ENCODE peak calls at places on chromosomes 3 and 15, in eight cellular contexts. One of them, this sample, is unnamed.

GRCh38 chr3:83065861-83066260 is 1304.4 kb upstream of the GBE1 start:
- DNase-seq in Kasumi-1: no peak
- DNase-seq in stimulated activated CD4-positive, alpha-beta T cell treated with anti-CD3 and anti-CD28 coated beads, Interleukin-4, amount 100 ng/mL, for 4 hours: no peak
- DNase-seq in T-helper 2 cell: no peak
- DNase-seq in stimulated activated naive CD8-positive, alpha-beta T cell treated with anti-CD3 and anti-CD28 coated beads, Interleukin-15, Interleukin-2, amounts not matched to agents 100 U/mL and 50 U/mL, for 24 hours: no peak
- DNase-seq in GM20000: no peak
- DNase-seq in ELR: no peak
- DNase-seq in PC-3: peak
- DNase-seq in this sample: no peak

GRCh38 chr3:123154346-123154985 is 47.3 kb upstream of the SEC22A start:
- DNase-seq in PC-3: no peak
- DNase-seq in T-helper 2 cell: no peak
- DNase-seq in stimulated activated CD4-positive, alpha-beta T cell treated with anti-CD3 and anti-CD28 coated beads, Interleukin-4, amount 100 ng/mL, for 4 hours: no peak
- DNase-seq in Kasumi-1: peak
- DNase-seq in ELR: no peak
- DNase-seq in stimulated activated naive CD8-positive, alpha-beta T cell treated with anti-CD3 and anti-CD28 coated beads, Interleukin-15, Interleukin-2, amounts not matched to agents 100 U/mL and 50 U/mL, for 24 hours: no peak
- DNase-seq in GM20000: no peak
- DNase-seq in this sample: no peak

GRCh38 chr15:78044407-78045155 is 32.9 kb downstream of the TBC1D2B start:
- DNase-seq in PC-3: no peak
- DNase-seq in T-helper 2 cell: no peak
- DNase-seq in Kasumi-1: no peak
- DNase-seq in GM20000: no peak
- DNase-seq in stimulated activated CD4-positive, alpha-beta T cell treated with anti-CD3 and anti-CD28 coated beads, Interleukin-4, amount 100 ng/mL, for 4 hours: no peak
- DNase-seq in ELR: no peak
- DNase-seq in stimulated activated naive CD8-positive, alpha-beta T cell treated with anti-CD3 and anti-CD28 coated beads, Interleukin-15, Interleukin-2, amounts not matched to agents 100 U/mL and 50 U/mL, for 24 hours: no peak
- DNase-seq in this sample: no peak

GRCh38 chr15:80241508-80241907 is 10.5 kb downstream of the CTXND1 start:
- DNase-seq in Kasumi-1: no peak
- DNase-seq in GM20000: no peak
- DNase-seq in T-helper 2 cell: no peak
- DNase-seq in ELR: no peak
- DNase-seq in stimulated activated CD4-positive, alpha-beta T cell treated with anti-CD3 and anti-CD28 coated beads, Interleukin-4, amount 100 ng/mL, for 4 hours: no peak
- DNase-seq in stimulated activated naive CD8-positive, alpha-beta T cell treated with anti-CD3 and anti-CD28 coated beads, Interleukin-15, Interleukin-2, amounts not matched to agents 100 U/mL and 50 U/mL, for 24 hours: no peak
- DNase-seq in PC-3: no peak
- DNase-seq in this sample: no peak

GRCh38 chr15:66701422-66702034 is 508 bp upstream of the SMAD6 start:
- DNase-seq in stimulated activated naive CD8-positive, alpha-beta T cell treated with anti-CD3 and anti-CD28 coated beads, Interleukin-15, Interleukin-2, amounts not matched to agents 100 U/mL and 50 U/mL, for 24 hours: peak
- DNase-seq in stimulated activated CD4-positive, alpha-beta T cell treated with anti-CD3 and anti-CD28 coated beads, Interleukin-4, amount 100 ng/mL, for 4 hours: no peak
- DNase-seq in ELR: no peak
- DNase-seq in Kasumi-1: peak
- DNase-seq in T-helper 2 cell: no peak
- DNase-seq in PC-3: no peak
- DNase-seq in GM20000: peak
- DNase-seq in this sample: no peak

GRCh38 chr3:32421991-32422859 is 30.6 kb downstream of the CMTM7 start:
- DNase-seq in Kasumi-1: peak
- DNase-seq in ELR: peak
- DNase-seq in stimulated activated CD4-positive, alpha-beta T cell treated with anti-CD3 and anti-CD28 coated beads, Interleukin-4, amount 100 ng/mL, for 4 hours: no peak
- DNase-seq in PC-3: peak
- DNase-seq in GM20000: no peak
- DNase-seq in T-helper 2 cell: no peak
- DNase-seq in stimulated activated naive CD8-positive, alpha-beta T cell treated with anti-CD3 and anti-CD28 coated beads, Interleukin-15, Interleukin-2, amounts not matched to agents 100 U/mL and 50 U/mL, for 24 hours: no peak
- DNase-seq in this sample: no peak

GRCh38 chr3:119810018-119810435 is 28.1 kb downstream of the NR1I2 start:
- DNase-seq in T-helper 2 cell: no peak
- DNase-seq in stimulated activated naive CD8-positive, alpha-beta T cell treated with anti-CD3 and anti-CD28 coated beads, Interleukin-15, Interleukin-2, amounts not matched to agents 100 U/mL and 50 U/mL, for 24 hours: peak
- DNase-seq in GM20000: peak
- DNase-seq in Kasumi-1: no peak
- DNase-seq in stimulated activated CD4-positive, alpha-beta T cell treated with anti-CD3 and anti-CD28 coated beads, Interleukin-4, amount 100 ng/mL, for 4 hours: peak
- DNase-seq in PC-3: no peak
- DNase-seq in ELR: peak
- DNase-seq in this sample: peak

GRCh38 chr3:48352546-48352945 is 19.1 kb upstream of the SPINK8 start:
- DNase-seq in PC-3: no peak
- DNase-seq in stimulated activated CD4-positive, alpha-beta T cell treated with anti-CD3 and anti-CD28 coated beads, Interleukin-4, amount 100 ng/mL, for 4 hours: no peak
- DNase-seq in Kasumi-1: no peak
- DNase-seq in stimulated activated naive CD8-positive, alpha-beta T cell treated with anti-CD3 and anti-CD28 coated beads, Interleukin-15, Interleukin-2, amounts not matched to agents 100 U/mL and 50 U/mL, for 24 hours: no peak
- DNase-seq in ELR: no peak
- DNase-seq in GM20000: no peak
- DNase-seq in T-helper 2 cell: no peak
- DNase-seq in this sample: no peak

GRCh38 chr3:153192327-153192726 is 30.3 kb downstream of the RAP2B start:
- DNase-seq in T-helper 2 cell: no peak
- DNase-seq in Kasumi-1: no peak
- DNase-seq in GM20000: no peak
- DNase-seq in PC-3: peak
- DNase-seq in stimulated activated naive CD8-positive, alpha-beta T cell treated with anti-CD3 and anti-CD28 coated beads, Interleukin-15, Interleukin-2, amounts not matched to agents 100 U/mL and 50 U/mL, for 24 hours: no peak
- DNase-seq in stimulated activated CD4-positive, alpha-beta T cell treated with anti-CD3 and anti-CD28 coated beads, Interleukin-4, amount 100 ng/mL, for 4 hours: no peak
- DNase-seq in ELR: no peak
- DNase-seq in this sample: no peak

GRCh38 chr3:29693863-29694262 is 413.0 kb downstream of the RBMS3 start:
- DNase-seq in T-helper 2 cell: no peak
- DNase-seq in Kasumi-1: no peak
- DNase-seq in stimulated activated naive CD8-positive, alpha-beta T cell treated with anti-CD3 and anti-CD28 coated beads, Interleukin-15, Interleukin-2, amounts not matched to agents 100 U/mL and 50 U/mL, for 24 hours: no peak
- DNase-seq in GM20000: no peak
- DNase-seq in ELR: peak
- DNase-seq in PC-3: peak
- DNase-seq in stimulated activated CD4-positive, alpha-beta T cell treated with anti-CD3 and anti-CD28 coated beads, Interleukin-4, amount 100 ng/mL, for 4 hours: no peak
- DNase-seq in this sample: no peak

GRCh38 chr3:190012314-190012782 is 108.3 kb downstream of the P3H2 start:
- DNase-seq in GM20000: no peak
- DNase-seq in stimulated activated naive CD8-positive, alpha-beta T cell treated with anti-CD3 and anti-CD28 coated beads, Interleukin-15, Interleukin-2, amounts not matched to agents 100 U/mL and 50 U/mL, for 24 hours: no peak
- DNase-seq in T-helper 2 cell: no peak
- DNase-seq in Kasumi-1: no peak
- DNase-seq in stimulated activated CD4-positive, alpha-beta T cell treated with anti-CD3 and anti-CD28 coated beads, Interleukin-4, amount 100 ng/mL, for 4 hours: no peak
- DNase-seq in ELR: peak
- DNase-seq in PC-3: peak
- DNase-seq in this sample: no peak

GRCh38 chr15:68230157-68231100 is 901 bp upstream of the CLN6 start:
- DNase-seq in stimulated activated naive CD8-positive, alpha-beta T cell treated with anti-CD3 and anti-CD28 coated beads, Interleukin-15, Interleukin-2, amounts not matched to agents 100 U/mL and 50 U/mL, for 24 hours: no peak
- DNase-seq in stimulated activated CD4-positive, alpha-beta T cell treated with anti-CD3 and anti-CD28 coated beads, Interleukin-4, amount 100 ng/mL, for 4 hours: no peak
- DNase-seq in Kasumi-1: peak
- DNase-seq in T-helper 2 cell: no peak
- DNase-seq in GM20000: no peak
- DNase-seq in ELR: peak
- DNase-seq in PC-3: peak
- DNase-seq in this sample: peak

GRCh38 chr15:75739791-75740190 is 27.1 kb upstream of the CSPG4 start:
- DNase-seq in Kasumi-1: no peak
- DNase-seq in ELR: no peak
- DNase-seq in stimulated activated CD4-positive, alpha-beta T cell treated with anti-CD3 and anti-CD28 coated beads, Interleukin-4, amount 100 ng/mL, for 4 hours: no peak
- DNase-seq in stimulated activated naive CD8-positive, alpha-beta T cell treated with anti-CD3 and anti-CD28 coated beads, Interleukin-15, Interleukin-2, amounts not matched to agents 100 U/mL and 50 U/mL, for 24 hours: no peak
- DNase-seq in PC-3: no peak
- DNase-seq in T-helper 2 cell: no peak
- DNase-seq in GM20000: no peak
- DNase-seq in this sample: no peak

GRCh38 chr3:69791919-69792399 is 52.7 kb downstream of the MITF start:
- DNase-seq in stimulated activated naive CD8-positive, alpha-beta T cell treated with anti-CD3 and anti-CD28 coated beads, Interleukin-15, Interleukin-2, amounts not matched to agents 100 U/mL and 50 U/mL, for 24 hours: no peak
- DNase-seq in GM20000: no peak
- DNase-seq in T-helper 2 cell: no peak
- DNase-seq in PC-3: peak
- DNase-seq in stimulated activated CD4-positive, alpha-beta T cell treated with anti-CD3 and anti-CD28 coated beads, Interleukin-4, amount 100 ng/mL, for 4 hours: no peak
- DNase-seq in Kasumi-1: peak
- DNase-seq in ELR: peak
- DNase-seq in this sample: no peak

GRCh38 chr15:80059786-80060489 is 462 bp downstream of the ZFAND6 start:
- DNase-seq in stimulated activated CD4-positive, alpha-beta T cell treated with anti-CD3 and anti-CD28 coated beads, Interleukin-4, amount 100 ng/mL, for 4 hours: peak
- DNase-seq in PC-3: peak
- DNase-seq in T-helper 2 cell: no peak
- DNase-seq in Kasumi-1: peak
- DNase-seq in ELR: peak
- DNase-seq in stimulated activated naive CD8-positive, alpha-beta T cell treated with anti-CD3 and anti-CD28 coated beads, Interleukin-15, Interleukin-2, amounts not matched to agents 100 U/mL and 50 U/mL, for 24 hours: peak
- DNase-seq in GM20000: peak
- DNase-seq in this sample: no peak

GRCh38 chr15:60026555-60026954 is 22.4 kb downstream of the FOXB1 start:
- DNase-seq in PC-3: no peak
- DNase-seq in ELR: no peak
- DNase-seq in stimulated activated CD4-positive, alpha-beta T cell treated with anti-CD3 and anti-CD28 coated beads, Interleukin-4, amount 100 ng/mL, for 4 hours: no peak
- DNase-seq in T-helper 2 cell: no peak
- DNase-seq in GM20000: no peak
- DNase-seq in Kasumi-1: no peak
- DNase-seq in stimulated activated naive CD8-positive, alpha-beta T cell treated with anti-CD3 and anti-CD28 coated beads, Interleukin-15, Interleukin-2, amounts not matched to agents 100 U/mL and 50 U/mL, for 24 hours: no peak
- DNase-seq in this sample: no peak

GRCh38 chr3:82376883-82377282 is 615.4 kb upstream of the GBE1 start:
- DNase-seq in stimulated activated CD4-positive, alpha-beta T cell treated with anti-CD3 and anti-CD28 coated beads, Interleukin-4, amount 100 ng/mL, for 4 hours: no peak
- DNase-seq in ELR: peak
- DNase-seq in stimulated activated naive CD8-positive, alpha-beta T cell treated with anti-CD3 and anti-CD28 coated beads, Interleukin-15, Interleukin-2, amounts not matched to agents 100 U/mL and 50 U/mL, for 24 hours: no peak
- DNase-seq in GM20000: no peak
- DNase-seq in Kasumi-1: peak
- DNase-seq in PC-3: peak
- DNase-seq in T-helper 2 cell: no peak
- DNase-seq in this sample: no peak

GRCh38 chr3:22537560-22537959 is 665.6 kb upstream of the UBE2E2 start:
- DNase-seq in Kasumi-1: peak
- DNase-seq in GM20000: no peak
- DNase-seq in ELR: no peak
- DNase-seq in T-helper 2 cell: no peak
- DNase-seq in stimulated activated CD4-positive, alpha-beta T cell treated with anti-CD3 and anti-CD28 coated beads, Interleukin-4, amount 100 ng/mL, for 4 hours: no peak
- DNase-seq in stimulated activated naive CD8-positive, alpha-beta T cell treated with anti-CD3 and anti-CD28 coated beads, Interleukin-15, Interleukin-2, amounts not matched to agents 100 U/mL and 50 U/mL, for 24 hours: no peak
- DNase-seq in PC-3: no peak
- DNase-seq in this sample: no peak

GRCh38 chr3:15359677-15360397 is 27.5 kb upstream of the SH3BP5 start:
- DNase-seq in T-helper 2 cell: no peak
- DNase-seq in Kasumi-1: no peak
- DNase-seq in stimulated activated naive CD8-positive, alpha-beta T cell treated with anti-CD3 and anti-CD28 coated beads, Interleukin-15, Interleukin-2, amounts not matched to agents 100 U/mL and 50 U/mL, for 24 hours: no peak
- DNase-seq in GM20000: no peak
- DNase-seq in stimulated activated CD4-positive, alpha-beta T cell treated with anti-CD3 and anti-CD28 coated beads, Interleukin-4, amount 100 ng/mL, for 4 hours: no peak
- DNase-seq in PC-3: no peak
- DNase-seq in ELR: peak
- DNase-seq in this sample: no peak

GRCh38 chr3:171028779-171029232 is 2.3 kb upstream of the SLC2A2 start:
- DNase-seq in Kasumi-1: no peak
- DNase-seq in T-helper 2 cell: no peak
- DNase-seq in stimulated activated naive CD8-positive, alpha-beta T cell treated with anti-CD3 and anti-CD28 coated beads, Interleukin-15, Interleukin-2, amounts not matched to agents 100 U/mL and 50 U/mL, for 24 hours: no peak
- DNase-seq in stimulated activated CD4-positive, alpha-beta T cell treated with anti-CD3 and anti-CD28 coated beads, Interleukin-4, amount 100 ng/mL, for 4 hours: no peak
- DNase-seq in ELR: peak
- DNase-seq in PC-3: peak
- DNase-seq in GM20000: no peak
- DNase-seq in this sample: no peak

GRCh38 chr3:171566803-171567422 is 106.7 kb upstream of the TNIK start:
- DNase-seq in stimulated activated CD4-positive, alpha-beta T cell treated with anti-CD3 and anti-CD28 coated beads, Interleukin-4, amount 100 ng/mL, for 4 hours: no peak
- DNase-seq in ELR: peak
- DNase-seq in Kasumi-1: peak
- DNase-seq in PC-3: peak
- DNase-seq in T-helper 2 cell: no peak
- DNase-seq in stimulated activated naive CD8-positive, alpha-beta T cell treated with anti-CD3 and anti-CD28 coated beads, Interleukin-15, Interleukin-2, amounts not matched to agents 100 U/mL and 50 U/mL, for 24 hours: no peak
- DNase-seq in GM20000: peak
- DNase-seq in this sample: peak

GRCh38 chr15:27589260-27589659 is 509.9 kb downstream of the OCA2 start:
- DNase-seq in stimulated activated naive CD8-positive, alpha-beta T cell treated with anti-CD3 and anti-CD28 coated beads, Interleukin-15, Interleukin-2, amounts not matched to agents 100 U/mL and 50 U/mL, for 24 hours: no peak
- DNase-seq in T-helper 2 cell: no peak
- DNase-seq in ELR: no peak
- DNase-seq in stimulated activated CD4-positive, alpha-beta T cell treated with anti-CD3 and anti-CD28 coated beads, Interleukin-4, amount 100 ng/mL, for 4 hours: no peak
- DNase-seq in PC-3: no peak
- DNase-seq in GM20000: no peak
- DNase-seq in Kasumi-1: no peak
- DNase-seq in this sample: no peak

GRCh38 chr3:54988302-54989022 is 60.6 kb upstream of the LRTM1 start:
- DNase-seq in PC-3: no peak
- DNase-seq in Kasumi-1: no peak
- DNase-seq in GM20000: no peak
- DNase-seq in T-helper 2 cell: no peak
- DNase-seq in ELR: peak
- DNase-seq in stimulated activated CD4-positive, alpha-beta T cell treated with anti-CD3 and anti-CD28 coated beads, Interleukin-4, amount 100 ng/mL, for 4 hours: no peak
- DNase-seq in stimulated activated naive CD8-positive, alpha-beta T cell treated with anti-CD3 and anti-CD28 coated beads, Interleukin-15, Interleukin-2, amounts not matched to agents 100 U/mL and 50 U/mL, for 24 hours: no peak
- DNase-seq in this sample: no peak

GRCh38 chr3:65633018-65633417 is 405.7 kb downstream of the MAGI1 start:
- DNase-seq in PC-3: no peak
- DNase-seq in T-helper 2 cell: no peak
- DNase-seq in ELR: no peak
- DNase-seq in Kasumi-1: no peak
- DNase-seq in stimulated activated naive CD8-positive, alpha-beta T cell treated with anti-CD3 and anti-CD28 coated beads, Interleukin-15, Interleukin-2, amounts not matched to agents 100 U/mL and 50 U/mL, for 24 hours: no peak
- DNase-seq in stimulated activated CD4-positive, alpha-beta T cell treated with anti-CD3 and anti-CD28 coated beads, Interleukin-4, amount 100 ng/mL, for 4 hours: no peak
- DNase-seq in GM20000: no peak
- DNase-seq in this sample: no peak

GRCh38 chr3:134039161-134039862 is 9.6 kb upstream of the SLCO2A1 start:
- DNase-seq in GM20000: no peak
- DNase-seq in stimulated activated CD4-positive, alpha-beta T cell treated with anti-CD3 and anti-CD28 coated beads, Interleukin-4, amount 100 ng/mL, for 4 hours: no peak
- DNase-seq in T-helper 2 cell: no peak
- DNase-seq in Kasumi-1: no peak
- DNase-seq in ELR: no peak
- DNase-seq in stimulated activated naive CD8-positive, alpha-beta T cell treated with anti-CD3 and anti-CD28 coated beads, Interleukin-15, Interleukin-2, amounts not matched to agents 100 U/mL and 50 U/mL, for 24 hours: no peak
- DNase-seq in PC-3: peak
- DNase-seq in this sample: no peak

GRCh38 chr3:172839679-172840078 is 89.2 kb downstream of the ECT2 start:
- DNase-seq in ELR: no peak
- DNase-seq in stimulated activated CD4-positive, alpha-beta T cell treated with anti-CD3 and anti-CD28 coated beads, Interleukin-4, amount 100 ng/mL, for 4 hours: no peak
- DNase-seq in T-helper 2 cell: no peak
- DNase-seq in stimulated activated naive CD8-positive, alpha-beta T cell treated with anti-CD3 and anti-CD28 coated beads, Interleukin-15, Interleukin-2, amounts not matched to agents 100 U/mL and 50 U/mL, for 24 hours: no peak
- DNase-seq in GM20000: no peak
- DNase-seq in Kasumi-1: no peak
- DNase-seq in PC-3: no peak
- DNase-seq in this sample: no peak

GRCh38 chr3:50210510-50211367 is 5.7 kb downstream of the SLC38A3 start:
- DNase-seq in stimulated activated CD4-positive, alpha-beta T cell treated with anti-CD3 and anti-CD28 coated beads, Interleukin-4, amount 100 ng/mL, for 4 hours: no peak
- DNase-seq in GM20000: no peak
- DNase-seq in T-helper 2 cell: no peak
- DNase-seq in ELR: no peak
- DNase-seq in stimulated activated naive CD8-positive, alpha-beta T cell treated with anti-CD3 and anti-CD28 coated beads, Interleukin-15, Interleukin-2, amounts not matched to agents 100 U/mL and 50 U/mL, for 24 hours: no peak
- DNase-seq in Kasumi-1: no peak
- DNase-seq in PC-3: no peak
- DNase-seq in this sample: no peak

This sample was measured in GM12878.